ENCODE peak calls at places on chromosomes 16 and 17, in ten cellular contexts. G is cardiac muscle cell, P is AG04450, R is LNCaP clone FGC, B is heart right ventricle, A is lung, O is A549, S is tibial nerve, H is fibroblast of the aortic adventitia, M is colonic mucosa. X is an unnamed sample.

GRCh38 chr16:86072328-86073102 is 173.6 kb downstream of the IRF8 start:
- DNase-seq in A (peak), M (peak), O (peak), S (peak), P (peak), H (peak), B (peak), G (peak), R (peak), X (peak)

GRCh38 chr16:30394603-30395154 is 541 bp upstream of the ZNF48 start:
- DNase-seq in H (peak), R (no peak), A (no peak), O (no peak), M (no peak), S (no peak), P (no peak), G (peak), B (no peak), X (no peak)

GRCh38 chr17:1055751-1056645 is 59.1 kb downstream of the TIMM22 start:
- DNase-seq in O (peak), M (peak), S (peak), R (no peak), B (peak), P (peak), H (peak), A (peak), G (peak), X (no peak)

GRCh38 chr16:4316732-4317461 is 1.0 kb downstream of the GLIS2 start:
- DNase-seq in R (no peak), A (peak), P (no peak), O (peak), M (peak), G (no peak), H (peak), B (peak), S (no peak), X (no peak)

GRCh38 chr16:12271006-12271405 is 294.5 kb downstream of the SNX29 start:
- DNase-seq in B (no peak), S (no peak), A (no peak), G (no peak), M (no peak), P (no peak), R (no peak), H (peak), O (peak), X (peak)

GRCh38 chr16:715448-716249 is 731 bp downstream of the METRN start:
- DNase-seq in S (no peak), H (no peak), B (no peak), O (peak), P (no peak), M (no peak), A (no peak), G (peak), R (no peak), X (no peak)

GRCh38 chr17:46175891-46176290 is 17.3 kb downstream of the KANSL1 start:
- DNase-seq in R (no peak), S (no peak), P (no peak), M (no peak), H (no peak), B (no peak), G (no peak), O (no peak), A (no peak), X (no peak)

GRCh38 chr17:51662204-51663056 is 402.1 kb downstream of the UTP18 start:
- DNase-seq in O (no peak), G (no peak), B (no peak), H (no peak), P (no peak), M (no peak), A (no peak), R (no peak), S (no peak), X (no peak)

GRCh38 chr17:34727601-34728000 is 148.2 kb downstream of the TMEM132E start:
- DNase-seq in R (no peak), B (no peak), H (no peak), M (no peak), O (no peak), S (no peak), P (no peak), G (no peak), A (no peak), X (no peak)

GRCh38 chr16:8595783-8596182 is 5.5 kb upstream of the TMEM114 start:
- DNase-seq in H (no peak), R (no peak), P (no peak), S (no peak), M (no peak), G (no peak), O (no peak), A (no peak), B (no peak), X (no peak)

GRCh38 chr16:7509919-7510705 is 177.5 kb downstream of the RBFOX1 start:
- DNase-seq in O (no peak), S (no peak), H (no peak), P (no peak), M (no peak), B (no peak), A (no peak), G (no peak), R (no peak), X (no peak)

GRCh38 chr17:63700528-63701441 is 860 bp upstream of the LIMD2 start:
- DNase-seq in S (no peak), M (no peak), B (peak), P (no peak), A (no peak), G (peak), O (no peak), R (no peak), H (no peak), X (no peak)

GRCh38 chr17:9244066-9245052 is 223.0 kb downstream of the NTN1 start:
- DNase-seq in A (no peak), G (no peak), R (no peak), M (no peak), H (peak), O (no peak), B (no peak), P (peak), S (no peak), X (no peak)

GRCh38 chr17:49224997-49225337 is 5.6 kb downstream of the PHOSPHO1 start:
- DNase-seq in A (no peak), H (no peak), O (no peak), B (no peak), M (no peak), G (no peak), P (no peak), R (no peak), S (no peak), X (no peak)
- H3K4me3 ChIP-seq in A (no peak), H (no peak), O (no peak), B (peak), M (peak), G (peak), P (no peak), R (no peak), S (no peak), X (peak)

DNA sequence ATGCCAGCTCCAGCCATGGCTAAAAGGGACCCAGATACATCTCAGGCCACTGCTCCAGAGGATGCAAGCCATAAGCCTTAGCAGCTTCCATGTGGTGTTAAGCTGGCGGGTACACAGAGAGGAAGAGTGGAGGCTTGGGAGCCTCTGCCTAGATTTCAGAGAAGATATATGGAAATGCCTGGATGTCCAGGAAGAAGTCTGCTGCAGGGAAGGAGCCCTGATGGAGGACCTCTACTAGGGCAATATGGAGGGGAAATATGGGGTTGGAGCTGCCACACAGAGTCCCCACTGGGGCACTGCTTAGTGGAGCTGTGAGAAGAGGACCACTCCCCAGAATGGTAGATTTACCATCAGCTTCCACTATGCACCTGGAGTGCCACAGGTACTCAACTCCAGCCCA is 32.1 kb downstream of the RNF112 start:
- DNase-seq in P (no peak), R (no peak), O (no peak), H (no peak), B (no peak), S (no peak), M (no peak), A (no peak), G (no peak), X (no peak)
- H3K4me3 ChIP-seq in P (no peak), R (no peak), O (no peak), H (no peak), B (no peak), S (no peak), M (no peak), A (no peak), G (no peak), X (no peak)

GRCh38 chr16:14129502-14129901 is 58.4 kb downstream of the MRTFB start:
- DNase-seq in R (no peak), S (no peak), G (no peak), B (no peak), P (no peak), H (no peak), A (no peak), M (no peak), O (no peak), X (no peak)

GRCh38 chr16:14128097-14128496 is 57.0 kb downstream of the MRTFB start:
- DNase-seq in P (no peak), S (no peak), R (no peak), A (no peak), H (no peak), G (no peak), M (no peak), O (no peak), B (no peak), X (no peak)

GRCh38 chr16:14121872-14122271 is 50.8 kb downstream of the MRTFB start:
- DNase-seq in A (no peak), M (no peak), O (no peak), G (no peak), S (no peak), H (no peak), P (no peak), B (no peak), R (no peak), X (no peak)

GRCh38 chr16:14125030-14125681 is 54.0 kb downstream of the MRTFB start:
- DNase-seq in M (no peak), A (no peak), O (no peak), B (no peak), R (no peak), S (no peak), H (no peak), G (no peak), P (no peak), X (no peak)

GRCh38 chr16:14125708-14126107 is 54.6 kb downstream of the MRTFB start:
- DNase-seq in B (no peak), R (no peak), M (no peak), G (no peak), H (no peak), O (no peak), S (no peak), P (no peak), A (no peak), X (no peak)
- H3K4me3 ChIP-seq in B (no peak), R (no peak), M (no peak), G (no peak), H (no peak), O (no peak), S (no peak), P (no peak), A (no peak), X (no peak)

GRCh38 chr17:75152523-75152922 is 1.8 kb downstream of the JPT1 start:
- DNase-seq in H (no peak), P (no peak), M (no peak), S (no peak), R (no peak), A (no peak), B (no peak), O (no peak), G (no peak), X (no peak)
- H3K4me3 ChIP-seq in H (peak), P (peak), M (peak), S (no peak), R (peak), A (no peak), B (no peak), O (peak), G (peak), X (peak)

DNA sequence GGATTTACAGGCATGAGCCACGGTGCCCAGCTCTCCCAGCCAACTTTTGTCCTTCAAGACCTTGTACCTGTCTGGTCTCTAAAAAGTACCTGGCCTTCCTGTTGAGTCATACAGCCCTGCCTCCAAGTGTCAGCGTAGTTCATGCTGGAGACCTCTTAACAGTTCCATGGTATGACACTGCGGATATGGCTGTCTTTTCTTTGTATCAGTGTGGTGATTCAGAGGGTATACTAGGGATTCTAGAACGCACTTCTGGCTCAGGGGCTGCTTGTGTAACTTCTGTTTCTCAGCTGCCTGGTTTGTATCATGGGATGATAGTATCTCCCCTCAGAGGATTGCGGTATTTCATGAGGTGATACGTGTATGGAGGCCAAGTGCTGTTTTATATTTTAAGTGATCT is 2.0 kb upstream of the TMEM11 start:
- DNase-seq in S (no peak), G (no peak), H (peak), A (no peak), M (no peak), O (no peak), R (no peak), P (no peak), B (no peak), X (no peak)
- H3K4me3 ChIP-seq in S (no peak), G (no peak), H (no peak), A (no peak), M (no peak), O (no peak), R (no peak), P (no peak), B (no peak), X (no peak)

GRCh38 chr17:47676199-47676472 is 17.8 kb upstream of the TBKBP1 start:
- DNase-seq in O (no peak), S (no peak), B (no peak), R (no peak), M (no peak), G (no peak), H (no peak), A (no peak), P (no peak), X (no peak)
- H3K4me3 ChIP-seq in O (no peak), S (no peak), B (no peak), R (peak), M (no peak), G (no peak), H (no peak), A (no peak), P (no peak), X (no peak)

DNA sequence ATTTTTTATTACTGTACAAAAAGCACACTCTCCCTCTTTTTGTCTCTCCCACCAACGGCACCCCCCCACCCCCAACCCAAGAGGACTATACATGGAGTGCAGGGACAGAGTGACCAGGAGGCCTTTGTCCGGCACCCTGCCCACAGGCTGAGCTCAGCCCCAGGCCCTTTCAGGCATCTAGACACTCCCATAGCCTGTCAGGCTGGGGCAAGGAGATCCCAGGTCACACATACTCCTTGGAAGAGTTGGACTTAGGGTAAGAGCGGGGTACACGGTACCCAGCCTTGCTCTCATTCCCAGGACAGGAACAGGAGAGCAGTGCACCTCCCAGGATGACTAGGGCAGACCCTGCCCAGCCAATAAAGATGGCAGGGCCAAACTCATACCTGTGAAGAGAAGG is 2.1 kb downstream of the CLDN7 start:
- DNase-seq in B (no peak), P (no peak), A (no peak), M (no peak), H (no peak), O (no peak), S (no peak), G (no peak), R (no peak), X (no peak)
- H3K4me3 ChIP-seq in B (no peak), P (no peak), A (no peak), M (peak), H (no peak), O (no peak), S (no peak), G (no peak), R (peak), X (no peak)

GRCh38 chr17:65514082-65514481 is 47.4 kb downstream of the AXIN2 start:
- DNase-seq in B (no peak), R (no peak), P (no peak), G (no peak), M (no peak), A (no peak), H (peak), O (no peak), S (no peak), X (no peak)

GRCh38 chr17:65518256-65518655 is 43.2 kb downstream of the AXIN2 start:
- DNase-seq in S (no peak), M (no peak), H (peak), A (no peak), G (no peak), P (no peak), B (no peak), R (no peak), O (no peak), X (no peak)

GRCh38 chr17:65515512-65515911 is 45.9 kb downstream of the AXIN2 start:
- DNase-seq in P (no peak), M (no peak), R (no peak), O (no peak), B (no peak), S (no peak), A (no peak), G (no peak), H (no peak), X (no peak)

GRCh38 chr17:65514541-65514940 is 46.9 kb downstream of the AXIN2 start:
- DNase-seq in A (no peak), S (no peak), H (no peak), R (no peak), B (no peak), G (no peak), P (no peak), M (no peak), O (no peak), X (no peak)

GRCh38 chr17:65515959-65516948 is 45.2 kb downstream of the AXIN2 start:
- DNase-seq in G (no peak), B (no peak), O (no peak), P (peak), S (no peak), A (peak), H (peak), M (no peak), R (no peak), X (no peak)
- H3K4me3 ChIP-seq in G (no peak), B (no peak), O (no peak), P (no peak), S (no peak), A (no peak), H (no peak), M (no peak), R (no peak), X (no peak)

GRCh38 chr17:82231562-82232321 is 2.9 kb downstream of the SLC16A3 start:
- DNase-seq in O (peak), B (peak), S (peak), M (peak), R (no peak), H (peak), P (no peak), A (peak), G (peak), X (no peak)
- H3K4me3 ChIP-seq in O (peak), B (peak), S (peak), M (peak), R (peak), H (peak), P (peak), A (peak), G (peak), X (peak)

X was measured in iPS DF 6.9.